ENCODE peak calls at places on chromosomes 3 and 15, in six cellular contexts. X is activated CD8-positive, alpha-beta memory T cell treated with anti-CD3 and anti-CD28 coated beads for 48 hours; J is KG1; C is uterus; T is MCF 10A; O is H9. Z is an unnamed sample.

GRCh38 chr3:172627057-172627809 is 83.6 kb downstream of the NCEH1 start:
- DNase-seq in T (peak), O (no peak), C (no peak), J (no peak), X (no peak), Z (no peak)

GRCh38 chr3:156483961-156484787 is 70.7 kb downstream of the SSR3 start:
- DNase-seq in X (no peak), O (no peak), J (peak), T (peak), C (no peak), Z (no peak)

GRCh38 chr3:99881121-99881524 is 63.5 kb downstream of the CMSS1 start:
- DNase-seq in C (no peak), O (no peak), J (no peak), T (no peak), X (no peak), Z (no peak)

GRCh38 chr15:96274698-96275097 is 55.8 kb upstream of the NR2F2 start:
- DNase-seq in X (no peak), C (no peak), O (no peak), J (no peak), T (no peak), Z (no peak)

GRCh38 chr3:78368576-78369345 is 1328.9 kb downstream of the ROBO2 start:
- DNase-seq in C (no peak), X (no peak), J (no peak), O (no peak), T (peak), Z (no peak)

GRCh38 chr3:148330486-148330885 is 367.2 kb upstream of the AGTR1 start:
- DNase-seq in X (no peak), O (no peak), C (no peak), T (no peak), J (no peak), Z (no peak)

GRCh38 chr3:172561894-172562664 is 38.8 kb upstream of the TNFSF10 start:
- DNase-seq in X (no peak), J (no peak), T (peak), O (no peak), C (no peak), Z (no peak)

GRCh38 chr3:41290736-41291135 is 91.4 kb downstream of the CTNNB1 start:
- DNase-seq in T (no peak), O (no peak), C (no peak), J (no peak), X (no peak), Z (no peak)

GRCh38 chr3:86047329-86047625 is 943.7 kb downstream of the VGLL3 start:
- DNase-seq in X (no peak), C (no peak), T (no peak), J (no peak), O (no peak), Z (no peak)

Z was measured in NCI-H510A treated with DMSO at 0.1 percent for 48 hours.